ENCODE peak calls at places on chromosomes 2 and 18, in six cellular contexts. One of them, this sample, is unnamed.

GRCh38 chr2:133077259-133077822 is 407.3 kb upstream of the LYPD1 start:
- DNase-seq in IMR-90: peak
- DNase-seq in H9: no peak
- DNase-seq in neuronal stem cell: no peak
- DNase-seq in mesenchymal stem cell: peak
- DNase-seq in H1: no peak
- DNase-seq in this sample: peak

GRCh38 chr2:54722641-54723299 is 692 bp upstream of the EML6 start:
- DNase-seq in IMR-90: peak
- DNase-seq in H1: no peak
- DNase-seq in neuronal stem cell: no peak
- DNase-seq in mesenchymal stem cell: peak
- DNase-seq in H9: no peak
- DNase-seq in this sample: no peak

GRCh38 chr18:471701-472100 is 28.8 kb downstream of the COLEC12 start:
- DNase-seq in neuronal stem cell: no peak
- DNase-seq in H1: no peak
- DNase-seq in IMR-90: no peak
- DNase-seq in H9: no peak
- DNase-seq in mesenchymal stem cell: peak
- DNase-seq in this sample: no peak

GRCh38 chr2:235468978-235469694 is 24.7 kb upstream of the AGAP1 start:
- DNase-seq in IMR-90: peak
- DNase-seq in neuronal stem cell: peak
- DNase-seq in H9: no peak
- DNase-seq in mesenchymal stem cell: peak
- DNase-seq in H1: no peak
- DNase-seq in this sample: peak

GRCh38 chr2:106189325-106189724 is 4.8 kb downstream of the UXS1 start:
- DNase-seq in H1: no peak
- DNase-seq in H9: no peak
- DNase-seq in IMR-90: no peak
- DNase-seq in mesenchymal stem cell: no peak
- DNase-seq in neuronal stem cell: no peak
- DNase-seq in this sample: no peak

GRCh38 chr2:85705680-85706039 is 11.5 kb downstream of the GNLY start:
- DNase-seq in H9: no peak
- DNase-seq in neuronal stem cell: no peak
- DNase-seq in mesenchymal stem cell: peak
- DNase-seq in H1: no peak
- DNase-seq in IMR-90: peak
- DNase-seq in this sample: no peak

GRCh38 chr18:76432274-76432755 is 62.7 kb downstream of the ZNF516 start:
- DNase-seq in H1: no peak
- DNase-seq in mesenchymal stem cell: no peak
- DNase-seq in H9: no peak
- DNase-seq in IMR-90: no peak
- DNase-seq in neuronal stem cell: no peak
- DNase-seq in this sample: no peak

GRCh38 chr2:119646149-119646548 is 32.9 kb upstream of the TMEM177 start:
- DNase-seq in IMR-90: no peak
- DNase-seq in neuronal stem cell: no peak
- DNase-seq in H1: no peak
- DNase-seq in mesenchymal stem cell: no peak
- DNase-seq in H9: no peak
- DNase-seq in this sample: no peak

GRCh38 chr2:174788291-174788929 is 24.1 kb upstream of the CHRNA1 start:
- DNase-seq in H9: peak
- DNase-seq in neuronal stem cell: no peak
- DNase-seq in H1: no peak
- DNase-seq in mesenchymal stem cell: no peak
- DNase-seq in IMR-90: peak
- DNase-seq in this sample: no peak

GRCh38 chr18:22551536-22552151 is 133.9 kb upstream of the CTAGE1 start:
- DNase-seq in neuronal stem cell: no peak
- DNase-seq in H9: no peak
- DNase-seq in mesenchymal stem cell: peak
- DNase-seq in IMR-90: peak
- DNase-seq in H1: no peak
- DNase-seq in this sample: peak

GRCh38 chr2:74743778-74744177 is 89.7 kb downstream of the SEMA4F start:
- DNase-seq in H1: no peak
- DNase-seq in IMR-90: no peak
- DNase-seq in neuronal stem cell: no peak
- DNase-seq in H9: no peak
- DNase-seq in mesenchymal stem cell: no peak
- DNase-seq in this sample: no peak
- H2AFZ ChIP-seq in H1: peak
- H2AFZ ChIP-seq in IMR-90: no peak
- H2AFZ ChIP-seq in neuronal stem cell: no peak
- H2AFZ ChIP-seq in H9: no peak
- H2AFZ ChIP-seq in mesenchymal stem cell: no peak
- H2AFZ ChIP-seq in this sample: no peak

GRCh38 chr2:239575931-239576445 is 175.2 kb upstream of the HDAC4 start:
- DNase-seq in H9: no peak
- DNase-seq in mesenchymal stem cell: no peak
- DNase-seq in neuronal stem cell: no peak
- DNase-seq in IMR-90: no peak
- DNase-seq in H1: no peak
- DNase-seq in this sample: no peak
- H4K91ac ChIP-seq in H9: no peak
- H4K91ac ChIP-seq in mesenchymal stem cell: no peak
- H4K91ac ChIP-seq in neuronal stem cell: no peak
- H4K91ac ChIP-seq in IMR-90: no peak
- H4K91ac ChIP-seq in H1: no peak
- H4K91ac ChIP-seq in this sample: no peak

DNA sequence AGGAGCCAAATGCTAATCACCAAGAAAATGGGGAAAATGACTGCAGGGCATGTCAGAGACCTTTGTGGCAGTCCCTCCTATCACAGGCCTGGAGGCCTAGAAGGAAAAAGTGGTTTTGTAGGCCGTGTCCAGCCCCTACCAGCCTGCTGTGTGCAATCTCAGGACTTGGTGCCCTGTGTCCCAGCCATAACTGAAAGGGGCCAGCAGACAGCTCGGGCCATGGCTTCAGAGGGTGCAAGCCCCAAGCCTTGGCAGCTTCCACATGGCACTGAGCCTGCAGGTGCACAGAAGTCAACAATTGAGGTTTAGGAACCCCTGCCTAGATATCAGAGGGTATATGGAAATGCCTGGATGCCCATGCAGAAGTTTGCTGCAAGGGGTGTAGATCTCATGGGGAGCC is 391.2 kb upstream of the FSIP2 start:
- DNase-seq in IMR-90: no peak
- DNase-seq in neuronal stem cell: no peak
- DNase-seq in H9: no peak
- DNase-seq in mesenchymal stem cell: no peak
- DNase-seq in H1: no peak
- DNase-seq in this sample: no peak
- H2AK5ac ChIP-seq in IMR-90: no peak
- H2AK5ac ChIP-seq in neuronal stem cell: no peak
- H2AK5ac ChIP-seq in H9: no peak
- H2AK5ac ChIP-seq in mesenchymal stem cell: no peak
- H2AK5ac ChIP-seq in H1: no peak
- H2AK5ac ChIP-seq in this sample: no peak

DNA sequence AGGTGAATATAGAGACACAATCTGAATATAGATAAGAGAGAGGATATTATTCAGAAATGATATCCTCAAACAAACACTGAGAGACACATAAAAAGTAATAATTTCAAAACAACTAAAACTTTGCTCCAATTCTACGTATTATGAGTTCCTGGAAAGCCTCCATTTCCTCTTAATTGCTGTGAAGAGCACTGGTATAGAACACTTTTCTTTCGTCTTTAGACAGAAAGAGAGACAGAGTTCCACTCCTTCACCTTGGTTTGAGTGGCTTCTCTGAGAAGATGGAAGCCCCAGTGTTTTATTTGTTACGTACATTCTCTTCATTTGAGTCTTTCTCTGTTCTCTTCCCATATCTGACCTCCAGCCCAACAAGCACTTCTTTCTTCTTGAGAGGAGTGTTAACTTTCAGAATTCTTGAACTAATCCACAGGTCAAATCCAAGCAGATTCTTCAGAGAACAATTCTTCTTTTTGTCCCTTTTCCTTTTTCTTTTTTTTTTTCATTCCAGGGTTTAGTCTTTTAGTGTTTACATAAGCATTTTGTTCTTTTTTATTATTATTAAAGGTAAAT is 6.4 kb upstream of the PIK3C3 start:
- DNase-seq in IMR-90: no peak
- DNase-seq in H1: no peak
- DNase-seq in H9: no peak
- DNase-seq in neuronal stem cell: no peak
- DNase-seq in mesenchymal stem cell: no peak
- DNase-seq in this sample: no peak
- H2AFZ ChIP-seq in IMR-90: no peak
- H2AFZ ChIP-seq in H1: peak
- H2AFZ ChIP-seq in H9: no peak
- H2AFZ ChIP-seq in neuronal stem cell: no peak
- H2AFZ ChIP-seq in mesenchymal stem cell: no peak
- H2AFZ ChIP-seq in this sample: no peak

GRCh38 chr18:31088532-31088931 is 13.7 kb downstream of the DSC2 start:
- DNase-seq in IMR-90: no peak
- DNase-seq in H1: no peak
- DNase-seq in H9: no peak
- DNase-seq in neuronal stem cell: no peak
- DNase-seq in mesenchymal stem cell: no peak
- DNase-seq in this sample: no peak

GRCh38 chr18:31093294-31093693 is 8.9 kb downstream of the DSC2 start:
- DNase-seq in H9: no peak
- DNase-seq in IMR-90: no peak
- DNase-seq in mesenchymal stem cell: no peak
- DNase-seq in H1: no peak
- DNase-seq in neuronal stem cell: no peak
- DNase-seq in this sample: no peak

GRCh38 chr18:31093880-31094279 is 8.3 kb downstream of the DSC2 start:
- DNase-seq in mesenchymal stem cell: no peak
- DNase-seq in H1: no peak
- DNase-seq in IMR-90: no peak
- DNase-seq in H9: no peak
- DNase-seq in neuronal stem cell: no peak
- DNase-seq in this sample: no peak

GRCh38 chr18:31091350-31091749 is 10.9 kb downstream of the DSC2 start:
- DNase-seq in IMR-90: no peak
- DNase-seq in H1: no peak
- DNase-seq in neuronal stem cell: no peak
- DNase-seq in H9: no peak
- DNase-seq in mesenchymal stem cell: no peak
- DNase-seq in this sample: no peak
- H4K91ac ChIP-seq in IMR-90: no peak
- H4K91ac ChIP-seq in H1: no peak
- H4K91ac ChIP-seq in neuronal stem cell: no peak
- H4K91ac ChIP-seq in H9: no peak
- H4K91ac ChIP-seq in mesenchymal stem cell: no peak
- H4K91ac ChIP-seq in this sample: no peak

This sample was measured in trophoblast cell.